ENCODE peak calls at places on chromosomes 2 and 18, in six cellular contexts. One of them, this sample, is unnamed.

GRCh38 chr18:13335903-13336302 is 117.3 kb downstream of the LDLRAD4 start:
- DNase-seq in spleen: no peak
- DNase-seq in GM23338: no peak
- DNase-seq in stomach: no peak
- DNase-seq in prostate gland: no peak
- DNase-seq in breast epithelium: no peak
- DNase-seq in this sample: no peak

GRCh38 chr2:224041554-224041953 is 2.5 kb upstream of the SERPINE2 start:
- DNase-seq in spleen: no peak
- DNase-seq in GM23338: no peak
- DNase-seq in breast epithelium: no peak
- DNase-seq in stomach: no peak
- DNase-seq in prostate gland: no peak
- DNase-seq in this sample: no peak

GRCh38 chr2:23475473-23475872 is 90.5 kb downstream of the KLHL29 start:
- DNase-seq in GM23338: peak; percentile 48
- DNase-seq in spleen: no peak
- DNase-seq in prostate gland: no peak
- DNase-seq in stomach: no peak
- DNase-seq in breast epithelium: no peak
- DNase-seq in this sample: no peak

GRCh38 chr2:100757621-100758394 is 62.1 kb upstream of the NPAS2 start:
- DNase-seq in breast epithelium: no peak
- DNase-seq in GM23338: no peak
- DNase-seq in spleen: no peak
- DNase-seq in stomach: no peak
- DNase-seq in prostate gland: no peak
- DNase-seq in this sample: no peak

GRCh38 chr2:161273038-161273760 is 35.0 kb upstream of the PSMD14 start:
- DNase-seq in stomach: no peak
- DNase-seq in GM23338: peak; percentile 94
- DNase-seq in breast epithelium: no peak
- DNase-seq in prostate gland: peak; percentile 17
- DNase-seq in spleen: no peak
- DNase-seq in this sample: no peak

GRCh38 chr18:61635901-61636528 is 256.8 kb downstream of the RNF152 start:
- DNase-seq in breast epithelium: peak; percentile 65
- DNase-seq in stomach: peak; percentile 86
- DNase-seq in spleen: no peak
- DNase-seq in prostate gland: peak; percentile 84
- DNase-seq in GM23338: peak; percentile 83
- DNase-seq in this sample: peak; percentile 86

GRCh38 chr2:65639156-65639876 is 206.9 kb upstream of the SPRED2 start:
- DNase-seq in spleen: no peak
- DNase-seq in GM23338: no peak
- DNase-seq in prostate gland: no peak
- DNase-seq in stomach: no peak
- DNase-seq in breast epithelium: no peak
- DNase-seq in this sample: no peak

GRCh38 chr18:3248062-3248669 is 565 bp downstream of the MYL12A start:
- DNase-seq in breast epithelium: no peak
- DNase-seq in spleen: no peak
- DNase-seq in prostate gland: no peak
- DNase-seq in stomach: no peak
- DNase-seq in GM23338: peak; percentile 61
- DNase-seq in this sample: peak; percentile 40

GRCh38 chr2:168336786-168337388 is 89.5 kb upstream of the STK39 start:
- DNase-seq in breast epithelium: peak; percentile 62
- DNase-seq in prostate gland: peak; percentile 56
- DNase-seq in stomach: peak; percentile 75
- DNase-seq in GM23338: peak; percentile 92
- DNase-seq in spleen: peak; percentile 78
- DNase-seq in this sample: peak; percentile 78

GRCh38 chr2:40251146-40251545 is 200.7 kb downstream of the SLC8A1 start:
- DNase-seq in prostate gland: no peak
- DNase-seq in stomach: no peak
- DNase-seq in spleen: no peak
- DNase-seq in breast epithelium: no peak
- DNase-seq in GM23338: peak; percentile 32
- DNase-seq in this sample: no peak

GRCh38 chr2:197378494-197378972 is 56.3 kb downstream of the SF3B1 start:
- DNase-seq in GM23338: peak; percentile 83
- DNase-seq in breast epithelium: no peak
- DNase-seq in spleen: no peak
- DNase-seq in prostate gland: peak; percentile 36
- DNase-seq in stomach: peak; percentile 51
- DNase-seq in this sample: peak; percentile 52

GRCh38 chr2:157838442-157839161 is 37.5 kb downstream of the ACVR1 start:
- DNase-seq in GM23338: peak; percentile 38
- DNase-seq in stomach: peak; percentile 39
- DNase-seq in prostate gland: peak; percentile 39
- DNase-seq in spleen: no peak
- DNase-seq in breast epithelium: no peak
- DNase-seq in this sample: peak; percentile 44
- TF ChIP-seq POLR2AphosphoS5 in GM23338: no peak
- TF ChIP-seq POLR2AphosphoS5 in stomach: peak; percentile 66
- TF ChIP-seq POLR2AphosphoS5 in prostate gland: peak; percentile 15
- TF ChIP-seq POLR2AphosphoS5 in spleen: no peak
- TF ChIP-seq POLR2AphosphoS5 in breast epithelium: no peak
- TF ChIP-seq POLR2AphosphoS5 in this sample: peak; percentile 19

DNA sequence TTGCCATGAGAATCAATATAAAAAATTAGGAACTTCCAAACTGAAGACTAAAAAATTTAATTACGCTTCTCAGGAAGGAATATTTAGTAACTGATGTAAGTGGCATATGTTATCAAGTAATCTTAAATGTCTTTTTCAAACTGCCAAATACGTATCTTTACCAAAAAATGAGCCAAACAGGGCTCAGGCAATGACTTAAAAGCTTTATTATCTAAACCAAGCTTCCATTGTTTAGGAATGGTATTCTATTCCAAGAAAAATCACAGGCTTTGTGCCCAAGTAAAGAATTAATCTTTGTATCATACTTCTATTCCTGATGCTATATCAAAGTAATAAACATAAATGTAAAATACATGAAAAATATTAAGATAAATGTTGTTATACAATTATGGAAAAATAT is 71.7 kb upstream of the GRB14 start:
- DNase-seq in stomach: no peak
- DNase-seq in GM23338: no peak
- DNase-seq in breast epithelium: no peak
- DNase-seq in spleen: no peak
- DNase-seq in prostate gland: no peak
- DNase-seq in this sample: no peak
- H3K4me1 ChIP-seq in stomach: peaks cover 30% of the 10 kb centered on the region
- H3K4me1 ChIP-seq in GM23338: no peaks in the 10 kb centered on the region
- H3K4me1 ChIP-seq in breast epithelium: no peaks in the 10 kb centered on the region
- H3K4me1 ChIP-seq in spleen: no peaks in the 10 kb centered on the region
- H3K4me1 ChIP-seq in prostate gland: no peaks in the 10 kb centered on the region
- H3K4me1 ChIP-seq in this sample: no peaks in the 10 kb centered on the region

DNA sequence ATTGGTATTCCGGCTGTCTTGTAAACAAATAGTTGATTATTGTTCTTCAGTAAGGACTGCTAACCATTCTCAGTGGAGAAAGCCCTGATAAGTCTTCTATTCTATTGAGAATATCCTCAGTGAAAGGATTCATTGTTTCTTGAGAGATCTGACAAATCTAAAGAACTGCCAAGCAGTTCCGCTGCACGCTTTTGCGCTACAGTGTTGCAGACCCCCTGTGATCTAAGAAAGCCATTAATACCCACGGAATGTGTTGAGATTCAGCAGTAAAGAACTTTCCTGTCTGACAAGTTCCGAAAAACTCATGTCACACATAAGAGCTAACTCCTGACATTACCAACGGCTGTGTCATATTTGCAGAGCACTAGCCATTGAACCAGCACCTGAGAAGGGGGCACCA is 63.8 kb downstream of the ZNF236 start:
- DNase-seq in spleen: no peak
- DNase-seq in stomach: no peak
- DNase-seq in breast epithelium: no peak
- DNase-seq in GM23338: no peak
- DNase-seq in prostate gland: no peak
- DNase-seq in this sample: no peak
- TF ChIP-seq CTCF in spleen: no peak
- TF ChIP-seq CTCF in stomach: no peak
- TF ChIP-seq CTCF in breast epithelium: no peak
- TF ChIP-seq CTCF in GM23338: no peak
- TF ChIP-seq CTCF in prostate gland: no peak
- TF ChIP-seq CTCF in this sample: no peak

DNA sequence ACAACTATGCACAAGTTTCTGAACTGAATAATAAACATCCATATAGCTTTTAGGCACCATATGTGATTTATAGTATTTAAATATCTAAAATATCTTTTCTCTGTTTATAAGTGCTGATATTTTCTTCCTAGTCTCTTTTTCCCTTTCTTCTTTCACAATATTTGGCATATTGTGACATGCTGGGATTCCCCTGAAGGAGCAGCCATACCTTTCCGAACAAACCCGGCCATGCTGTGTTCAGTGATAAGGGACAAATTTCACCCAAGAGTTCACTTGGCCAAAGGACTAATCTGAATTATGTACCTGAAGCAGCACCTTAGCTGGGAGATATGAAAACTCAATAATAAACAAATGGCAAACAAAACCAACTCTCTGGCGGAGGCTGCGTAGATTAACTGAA is 250.8 kb downstream of the RDH14 start:
- DNase-seq in prostate gland: no peak
- DNase-seq in GM23338: no peak
- DNase-seq in stomach: no peak
- DNase-seq in breast epithelium: no peak
- DNase-seq in spleen: no peak
- DNase-seq in this sample: no peak
- TF ChIP-seq POLR2AphosphoS5 in prostate gland: no peak
- TF ChIP-seq POLR2AphosphoS5 in GM23338: no peak
- TF ChIP-seq POLR2AphosphoS5 in stomach: no peak
- TF ChIP-seq POLR2AphosphoS5 in breast epithelium: no peak
- TF ChIP-seq POLR2AphosphoS5 in spleen: no peak
- TF ChIP-seq POLR2AphosphoS5 in this sample: no peak

GRCh38 chr2:162343492-162343823 is 474 bp upstream of the GCA start:
- DNase-seq in spleen: no peak
- DNase-seq in prostate gland: no peak
- DNase-seq in breast epithelium: no peak
- DNase-seq in stomach: no peak
- DNase-seq in GM23338: no peak
- DNase-seq in this sample: no peak

GRCh38 chr2:162344617-162344950 is 652 bp downstream of the GCA start:
- DNase-seq in GM23338: no peak
- DNase-seq in spleen: peak; percentile 84
- DNase-seq in stomach: peak; percentile 27
- DNase-seq in prostate gland: no peak
- DNase-seq in breast epithelium: no peak
- DNase-seq in this sample: peak; percentile 16

GRCh38 chr2:162340822-162341221 is 3.1 kb upstream of the GCA start:
- DNase-seq in spleen: no peak
- DNase-seq in GM23338: no peak
- DNase-seq in breast epithelium: no peak
- DNase-seq in stomach: no peak
- DNase-seq in prostate gland: no peak
- DNase-seq in this sample: no peak

GRCh38 chr2:162343824-162344616 is at the start of gene GCA:
- DNase-seq in breast epithelium: peak; percentile 98
- DNase-seq in prostate gland: peak; percentile 98
- DNase-seq in stomach: peak; percentile 97
- DNase-seq in spleen: peak; percentile 99
- DNase-seq in GM23338: peak; percentile 98
- DNase-seq in this sample: peak; percentile 98

GRCh38 chr2:162342841-162343240 is 1.1 kb upstream of the GCA start:
- DNase-seq in spleen: no peak
- DNase-seq in GM23338: no peak
- DNase-seq in prostate gland: no peak
- DNase-seq in stomach: no peak
- DNase-seq in breast epithelium: no peak
- DNase-seq in this sample: no peak
- H3K4me1 ChIP-seq in spleen: peaks cover 21% of the 10 kb centered on the region
- H3K4me1 ChIP-seq in GM23338: peaks cover 6% of the 10 kb centered on the region
- H3K4me1 ChIP-seq in prostate gland: no peaks in the 10 kb centered on the region
- H3K4me1 ChIP-seq in stomach: peaks cover 20% of the 10 kb centered on the region
- H3K4me1 ChIP-seq in breast epithelium: no peaks in the 10 kb centered on the region
- H3K4me1 ChIP-seq in this sample: peaks cover 7% of the 10 kb centered on the region

DNA sequence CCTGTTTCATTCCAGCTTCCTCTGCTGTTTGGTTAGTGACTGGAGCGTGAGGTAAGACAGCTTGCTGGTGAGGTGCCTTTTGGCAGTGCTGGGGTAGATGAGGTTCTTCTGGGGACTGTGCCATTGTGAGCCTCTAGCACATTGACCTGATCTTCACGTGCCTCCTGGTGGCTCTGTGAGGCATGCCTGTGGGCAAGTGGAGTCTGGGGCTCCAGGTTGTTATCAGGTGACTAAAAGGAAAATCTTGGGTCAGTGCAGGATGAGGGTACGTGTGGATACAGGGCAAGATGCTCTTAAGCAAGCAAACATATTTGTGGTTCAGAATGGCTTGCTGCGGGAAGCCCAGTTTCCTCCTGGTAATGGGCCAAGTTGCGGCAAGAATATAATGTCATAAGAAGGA is 75.4 kb downstream of the FHOD3 start:
- DNase-seq in stomach: no peak
- DNase-seq in spleen: no peak
- DNase-seq in GM23338: no peak
- DNase-seq in breast epithelium: no peak
- DNase-seq in prostate gland: no peak
- DNase-seq in this sample: no peak
- TF ChIP-seq CTCF in stomach: no peak
- TF ChIP-seq CTCF in spleen: no peak
- TF ChIP-seq CTCF in GM23338: no peak
- TF ChIP-seq CTCF in breast epithelium: no peak
- TF ChIP-seq CTCF in prostate gland: no peak
- TF ChIP-seq CTCF in this sample: no peak

GRCh38 chr2:68879296-68879695 is 8.1 kb upstream of the BMP10 start:
- DNase-seq in breast epithelium: no peak
- DNase-seq in spleen: no peak
- DNase-seq in stomach: no peak
- DNase-seq in GM23338: no peak
- DNase-seq in prostate gland: no peak
- DNase-seq in this sample: no peak

GRCh38 chr2:68878071-68878711 is 7.0 kb upstream of the BMP10 start:
- DNase-seq in stomach: no peak
- DNase-seq in spleen: no peak
- DNase-seq in GM23338: no peak
- DNase-seq in prostate gland: no peak
- DNase-seq in breast epithelium: no peak
- DNase-seq in this sample: no peak

GRCh38 chr2:68877079-68877772 is 6.0 kb upstream of the BMP10 start:
- DNase-seq in GM23338: no peak
- DNase-seq in breast epithelium: no peak
- DNase-seq in stomach: peak; percentile 67
- DNase-seq in prostate gland: no peak
- DNase-seq in spleen: no peak
- DNase-seq in this sample: no peak

GRCh38 chr2:68880213-68880612 is 9.0 kb upstream of the BMP10 start:
- DNase-seq in prostate gland: no peak
- DNase-seq in breast epithelium: no peak
- DNase-seq in stomach: no peak
- DNase-seq in GM23338: no peak
- DNase-seq in spleen: no peak
- DNase-seq in this sample: no peak

GRCh38 chr2:68878753-68879152 is 7.6 kb upstream of the BMP10 start:
- DNase-seq in GM23338: no peak
- DNase-seq in spleen: no peak
- DNase-seq in stomach: no peak
- DNase-seq in breast epithelium: no peak
- DNase-seq in prostate gland: no peak
- DNase-seq in this sample: no peak
- TF ChIP-seq POLR2AphosphoS5 in GM23338: no peak
- TF ChIP-seq POLR2AphosphoS5 in spleen: no peak
- TF ChIP-seq POLR2AphosphoS5 in stomach: no peak
- TF ChIP-seq POLR2AphosphoS5 in breast epithelium: no peak
- TF ChIP-seq POLR2AphosphoS5 in prostate gland: no peak
- TF ChIP-seq POLR2AphosphoS5 in this sample: no peak

GRCh38 chr2:37797081-37797480 is 125.6 kb upstream of the CDC42EP3 start:
- DNase-seq in breast epithelium: no peak
- DNase-seq in prostate gland: no peak
- DNase-seq in stomach: no peak
- DNase-seq in spleen: no peak
- DNase-seq in GM23338: no peak
- DNase-seq in this sample: no peak
- H3K4me1 ChIP-seq in breast epithelium: no peaks in the 10 kb centered on the region
- H3K4me1 ChIP-seq in prostate gland: no peaks in the 10 kb centered on the region
- H3K4me1 ChIP-seq in stomach: peaks cover 25% of the 10 kb centered on the region
- H3K4me1 ChIP-seq in spleen: peaks cover 9% of the 10 kb centered on the region
- H3K4me1 ChIP-seq in GM23338: no peaks in the 10 kb centered on the region
- H3K4me1 ChIP-seq in this sample: no peaks in the 10 kb centered on the region